ENCODE peak calls at places on chromosomes 4 and X, in four cellular contexts. D is left ventricle myocardium inferior; H is pancreas; P is CD8-positive, alpha-beta T cell. W is an unnamed sample.

GRCh38 chrX:153953892-153954617 is 9.6 kb upstream of the RENBP start:
- DNase-seq in H (peak), D (no peak), P (no peak), W (no peak)

GRCh38 chrX:129737921-129738320 is 858 bp upstream of the XPNPEP2 start:
- DNase-seq in P (no peak), H (no peak), D (no peak), W (no peak)

GRCh38 chr4:38868055-38868965 is 704 bp downstream of the FAM114A1 start:
- DNase-seq in P (no peak), D (peak), H (peak), W (peak)

GRCh38 chr4:173057442-173057841 is 111.2 kb upstream of the GALNT7 start:
- DNase-seq in H (no peak), P (no peak), D (no peak), W (no peak)

GRCh38 chrX:33211356-33212254 is at the start of gene DMD:
- DNase-seq in D (peak), H (no peak), P (no peak), W (no peak)

GRCh38 chrX:67351411-67351810 is 192.4 kb upstream of the AR start:
- DNase-seq in H (no peak), P (no peak), D (no peak), W (no peak)

GRCh38 chr4:76622717-76623116 is 187.7 kb downstream of the SHROOM3 start:
- DNase-seq in D (no peak), P (no peak), H (no peak), W (no peak)

GRCh38 chr4:160880186-160880585 is 1283.6 kb downstream of the FSTL5 start:
- DNase-seq in H (no peak), P (no peak), D (no peak), W (no peak)

GRCh38 chr4:152536545-152537182 is 772 bp upstream of the FBXW7 start:
- DNase-seq in D (no peak), H (no peak), P (peak), W (no peak)

GRCh38 chr4:127995776-127996175 is 30.6 kb downstream of the ABHD18 start:
- DNase-seq in P (no peak), D (no peak), H (no peak), W (no peak)

GRCh38 chr4:57098945-57099344 is 11.2 kb downstream of the IGFBP7 start:
- DNase-seq in P (no peak), H (no peak), D (no peak), W (no peak)

GRCh38 chr4:67727124-67727850 is 26.3 kb upstream of the UBA6 start:
- DNase-seq in P (no peak), H (no peak), D (no peak), W (no peak)

GRCh38 chrX:129845616-129846190 is 2.0 kb upstream of the ZDHHC9 start:
- DNase-seq in P (no peak), D (no peak), H (no peak), W (no peak)

GRCh38 chrX:125681507-125681906 is 361.8 kb downstream of the TEX13C start:
- DNase-seq in H (no peak), D (no peak), P (no peak), W (no peak)

GRCh38 chrX:17375361-17375630 is 296 bp downstream of the NHS start:
- DNase-seq in H (no peak), P (no peak), D (no peak), W (no peak)

GRCh38 chrX:119573840-119574393 is 446 bp upstream of the UBE2A start:
- DNase-seq in P (no peak), D (peak), H (no peak), W (peak)

GRCh38 chrX:135477576-135477975 is 42.9 kb upstream of the INTS6L start:
- DNase-seq in P (no peak), H (peak), D (peak), W (peak)

GRCh38 chrX:152814048-152814447 is 16.5 kb downstream of the CETN2 start:
- DNase-seq in D (no peak), P (no peak), H (no peak), W (peak)

GRCh38 chrX:49999048-49999447 is 76.7 kb downstream of the CLCN5 start:
- DNase-seq in D (no peak), P (no peak), H (no peak), W (no peak)

GRCh38 chr4:75584067-75584466 is 28.2 kb downstream of the ODAPH start:
- DNase-seq in P (no peak), H (no peak), D (no peak), W (no peak)

GRCh38 chr4:6443035-6444023 is 29.1 kb downstream of the PPP2R2C start:
- DNase-seq in D (no peak), P (no peak), H (no peak), W (no peak)

GRCh38 chr4:108972613-108973283 is 209.9 kb upstream of the ETNPPL start:
- DNase-seq in H (no peak), P (no peak), D (no peak), W (no peak)

GRCh38 chr4:80446248-80446647 is 110.7 kb downstream of the CFAP299 start:
- DNase-seq in H (no peak), D (no peak), P (no peak), W (no peak)

GRCh38 chrX:17242470-17242869 is 132.5 kb upstream of the NHS start:
- DNase-seq in P (no peak), D (no peak), H (no peak), W (no peak)

GRCh38 chrX:109770780-109771179 is 37.7 kb upstream of the ACSL4 start:
- DNase-seq in D (no peak), P (no peak), H (no peak), W (no peak)

GRCh38 chr4:84578540-84579409 is 4.2 kb upstream of the CDS1 start:
- DNase-seq in P (no peak), H (no peak), D (no peak), W (no peak)

GRCh38 chrX:133323450-133323849 is 91.8 kb downstream of the GPC4 start:
- DNase-seq in P (no peak), H (no peak), D (no peak), W (no peak)

GRCh38 chr4:147831452-147832192 is 99.7 kb downstream of the ARHGAP10 start:
- DNase-seq in H (no peak), D (no peak), P (no peak), W (no peak)

GRCh38 chrX:68876731-68877130 is 47.9 kb downstream of the EFNB1 start:
- DNase-seq in D (no peak), H (no peak), P (no peak), W (no peak)

GRCh38 chrX:7192871-7193270 is 44.9 kb upstream of the PUDP start:
- DNase-seq in D (no peak), H (no peak), P (no peak), W (no peak)

DNA sequence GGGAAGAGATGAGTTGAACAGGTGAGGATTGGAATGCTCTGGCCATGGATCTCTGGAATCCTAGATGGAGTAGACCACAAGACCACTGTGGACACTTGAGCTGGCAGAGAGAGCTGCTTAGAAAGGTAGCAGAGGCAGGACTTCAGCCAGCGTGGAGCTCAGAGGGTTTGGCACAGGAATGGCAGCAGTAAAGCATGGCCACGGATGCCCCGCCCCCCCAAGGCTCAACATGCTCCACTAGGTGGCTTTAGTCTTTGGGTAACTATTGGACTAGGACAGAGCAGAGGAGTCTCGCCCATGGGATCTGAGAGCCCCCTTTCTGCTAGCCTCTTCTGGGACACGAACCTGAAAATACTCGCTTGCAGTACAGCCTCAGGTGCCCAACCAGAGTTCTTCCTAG is 150.1 kb upstream of the NEIL3 start:
- DNase-seq in D (no peak), H (no peak), P (no peak), W (no peak)
- H3K27ac ChIP-seq in D (no peak), H (no peak), P (no peak), W (no peak)

GRCh38 chrX:103369479-103369878 is 6.9 kb upstream of the BEX3 start:
- DNase-seq in H (no peak), D (no peak), P (no peak), W (no peak)
- H3K4me3 ChIP-seq in H (no peak), D (no peak), P (no peak), W (no peak)

DNA sequence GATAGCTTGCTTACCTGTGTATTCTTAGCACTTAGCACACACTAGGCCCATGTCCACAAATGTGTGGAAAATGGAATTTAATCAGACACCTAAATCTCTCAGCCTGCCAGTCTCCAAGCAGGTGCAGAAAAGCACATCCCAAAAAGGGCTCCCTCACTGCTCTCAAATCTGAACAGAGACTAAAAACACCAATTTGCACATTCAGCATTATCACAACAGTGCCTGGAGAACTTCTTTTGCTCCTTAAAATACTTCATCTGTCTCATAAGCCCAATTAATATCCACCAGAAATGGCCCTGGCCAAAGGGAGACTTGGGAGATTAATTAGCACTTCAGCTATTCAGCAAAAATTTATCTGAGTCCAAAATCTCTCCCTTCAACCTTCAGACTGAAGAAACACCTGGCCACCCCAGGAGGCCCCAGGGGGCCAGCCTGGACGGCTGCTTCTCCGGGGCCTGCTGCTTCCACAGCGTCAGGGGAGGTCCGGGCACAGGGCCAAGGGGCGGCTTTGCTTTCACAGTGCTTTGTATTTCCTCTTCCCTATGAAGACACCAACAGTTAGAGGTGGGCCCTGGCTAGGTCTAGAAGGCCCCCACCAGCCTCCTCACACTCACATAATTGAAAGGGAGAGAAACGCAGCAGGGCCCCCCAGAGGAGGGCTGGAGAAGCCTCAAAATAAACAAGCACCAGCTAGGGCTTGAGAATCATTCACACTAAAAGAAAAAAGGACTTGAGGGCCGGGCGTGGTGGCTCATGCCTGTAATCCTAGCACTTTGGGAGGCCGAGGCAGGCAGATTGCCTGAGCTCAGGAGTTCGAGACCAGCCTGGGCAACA is 18.0 kb downstream of the SCD5 start:
- DNase-seq in H (peak), D (peak), P (no peak), W (peak)
- TF ChIP-seq CTCF in H (no peak), D (no peak), P (no peak), W (no peak)

DNA sequence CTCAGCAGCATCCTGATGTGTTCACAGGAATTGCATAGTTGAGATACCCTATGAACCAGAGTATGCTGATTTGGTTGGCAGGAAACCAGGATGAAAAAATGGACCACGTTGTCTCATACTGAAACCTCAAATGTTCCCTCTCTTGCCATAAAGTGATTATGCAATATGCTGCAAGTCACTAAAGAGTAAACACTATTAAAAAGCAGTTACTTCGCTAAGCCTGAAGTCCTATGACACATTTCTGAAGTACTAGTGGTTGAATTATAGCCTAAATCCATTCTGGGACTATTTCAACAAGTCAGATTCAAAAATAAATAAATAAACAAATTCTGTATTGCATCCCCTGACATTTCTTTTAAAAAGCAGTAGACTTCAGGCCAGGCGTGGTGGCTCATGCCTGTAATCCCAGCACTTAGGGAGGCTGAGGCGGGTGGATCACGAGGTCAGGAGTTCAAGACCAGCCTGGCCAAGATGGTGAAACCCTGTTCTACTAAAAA is 106.0 kb upstream of the NAP1L5 start:
- DNase-seq in D (no peak), H (no peak), P (no peak), W (no peak)
- H3K27ac ChIP-seq in D (peak), H (peak), P (no peak), W (peak)

GRCh38 chr4:86593726-86594558 is at the start of gene PTPN13:
- DNase-seq in P (peak), H (peak), D (peak), W (peak)

GRCh38 chr4:86596802-86597201 is 2.7 kb downstream of the PTPN13 start:
- DNase-seq in P (no peak), D (no peak), H (no peak), W (no peak)

GRCh38 chr4:86594559-86595425 is 677 bp downstream of the PTPN13 start:
- DNase-seq in D (peak), H (no peak), P (no peak), W (no peak)

GRCh38 chr4:86595426-86595805 is 1.3 kb downstream of the PTPN13 start:
- DNase-seq in D (no peak), P (no peak), H (no peak), W (no peak)

DNA sequence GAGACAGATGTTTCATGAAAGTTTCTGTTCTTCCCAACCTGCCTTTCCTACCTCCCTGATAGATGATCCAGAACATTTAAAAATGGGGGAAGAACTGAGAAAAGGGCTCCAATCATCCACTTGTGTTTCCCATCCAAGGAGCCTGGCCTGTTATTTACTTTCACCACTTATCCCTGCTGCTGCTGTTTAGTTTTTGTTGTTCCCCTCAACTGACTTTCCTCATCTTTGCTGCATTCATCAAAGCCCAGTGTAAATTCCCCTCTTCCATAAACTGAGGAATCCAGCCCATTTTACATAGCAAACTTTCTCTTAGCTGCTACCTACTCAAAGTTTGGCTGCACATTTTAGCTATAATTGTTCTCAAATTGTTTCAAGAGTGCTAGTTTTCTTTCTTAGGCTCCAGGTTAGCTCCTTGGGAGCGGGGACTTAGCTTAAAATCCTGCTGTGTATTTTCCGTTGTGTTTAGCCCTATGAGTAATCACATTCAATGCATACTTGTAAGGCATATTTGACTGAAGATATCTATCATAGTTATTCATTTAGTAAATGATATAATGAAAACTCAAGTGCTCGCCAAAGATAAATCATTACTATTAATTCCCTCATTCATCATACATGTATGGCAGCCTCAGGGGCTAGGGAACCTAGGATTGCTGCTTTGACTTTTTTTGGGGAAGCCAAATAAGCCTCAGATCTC is 1.4 kb upstream of the PTPN13 start:
- DNase-seq in P (no peak), D (no peak), H (no peak), W (no peak)
- H3K4me3 ChIP-seq in P (no peak), D (peak), H (peak), W (no peak)

GRCh38 chr4:48129307-48130014 is 4.6 kb downstream of the TXK start:
- DNase-seq in H (no peak), D (no peak), P (no peak), W (peak)

GRCh38 chr4:48130100-48130499 is 4.0 kb downstream of the TXK start:
- DNase-seq in P (no peak), H (no peak), D (no peak), W (no peak)

GRCh38 chr4:48126621-48127020 is 7.4 kb downstream of the TXK start:
- DNase-seq in D (no peak), H (no peak), P (no peak), W (no peak)

GRCh38 chr4:48127231-48127881 is 6.7 kb downstream of the TXK start:
- DNase-seq in P (no peak), D (no peak), H (no peak), W (no peak)

GRCh38 chr4:48127882-48128394 is 6.1 kb downstream of the TXK start:
- DNase-seq in D (peak), P (peak), H (no peak), W (no peak)
- TF ChIP-seq CTCF in D (peak), P (peak), H (peak), W (peak)

GRCh38 chr4:1808851-1809753 is 16.0 kb downstream of the FGFR3 start:
- DNase-seq in H (peak), D (no peak), P (no peak), W (no peak)
- H3K27ac ChIP-seq in H (no peak), D (no peak), P (no peak), W (no peak)

DNA sequence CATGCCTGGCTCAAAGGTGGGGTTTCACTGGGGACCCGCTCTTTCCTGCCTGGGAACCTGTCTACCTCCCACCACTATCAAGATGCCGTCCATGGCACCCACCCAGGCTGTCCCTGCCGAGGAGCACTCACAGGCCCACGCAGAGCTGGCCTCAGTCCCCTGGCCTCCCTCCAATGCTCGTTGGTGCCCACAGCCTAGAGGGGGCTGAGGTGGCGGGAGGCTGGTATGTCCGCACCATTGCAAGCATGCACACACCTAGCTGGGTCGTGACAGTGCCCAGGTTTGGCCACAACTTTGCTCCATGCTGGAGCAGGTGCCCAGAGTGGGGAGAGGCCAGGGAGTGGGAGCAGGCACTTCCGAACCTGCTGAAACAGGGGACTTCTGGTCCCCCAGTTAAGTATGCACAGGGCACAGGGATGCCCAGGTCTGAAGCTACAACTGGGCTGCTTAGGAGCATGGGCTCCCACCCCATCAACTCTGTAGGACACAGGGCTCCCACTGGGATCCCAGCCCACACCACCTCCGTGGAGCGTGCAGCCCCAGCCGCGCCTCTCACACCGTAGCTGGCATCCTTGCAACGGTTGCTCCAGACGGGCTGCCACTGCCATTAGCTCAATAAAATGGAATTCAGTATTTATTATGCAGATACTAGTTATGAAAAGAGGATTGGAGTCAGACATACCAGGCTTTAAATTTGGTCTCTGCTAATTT is 1376.1 kb upstream of the TENM3 start:
- DNase-seq in H (peak), D (no peak), P (no peak), W (no peak)
- H3K4me3 ChIP-seq in H (no peak), D (no peak), P (no peak), W (no peak)

DNA sequence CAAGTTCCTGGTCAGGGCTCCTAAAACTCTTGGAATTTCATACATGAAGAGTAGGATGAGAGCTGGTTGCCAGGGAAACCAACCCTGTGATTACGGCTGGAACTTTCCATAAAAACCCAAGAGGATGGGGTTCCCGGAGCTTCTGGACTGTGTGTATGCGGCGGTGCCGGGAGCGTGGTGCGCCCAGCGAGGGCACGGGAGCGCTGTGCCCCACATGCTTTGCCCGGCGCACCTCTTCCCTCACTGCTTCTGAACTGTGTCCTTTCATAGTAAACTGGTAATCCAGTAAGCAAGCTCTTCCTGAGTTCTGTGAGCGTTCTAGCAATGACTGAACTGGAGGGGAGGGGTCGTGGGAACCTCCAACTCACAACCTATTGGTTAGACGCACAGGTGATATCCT is 152.6 kb downstream of the AFAP1 start:
- DNase-seq in P (no peak), H (no peak), D (no peak), W (no peak)
- TF ChIP-seq CTCF in P (no peak), H (no peak), D (no peak), W (no peak)

W was measured in right lobe of liver.